ENCODE peak calls at places on chromosomes 11 and 22, in five cellular contexts. C is astrocyte of the spinal cord, X is fibroblast of lung, Y is BJ, T is aorta. V is an unnamed sample.

GRCh38 chr22:30247561-30247960 is 1.0 kb upstream of the LIF start:
- DNase-seq in C (no peak), X (no peak), Y (no peak), T (no peak), V (no peak)

GRCh38 chr22:41799486-41800347 is 762 bp upstream of the CCDC134 start:
- DNase-seq in C (peak), X (peak), Y (no peak), T (peak), V (peak)

GRCh38 chr11:43419460-43419859 is 60.7 kb downstream of the TTC17 start:
- DNase-seq in C (peak), X (peak), Y (no peak), T (no peak), V (no peak)

GRCh38 chr22:30371981-30372380 is 15.2 kb downstream of the CCDC157 start:
- DNase-seq in C (no peak), X (no peak), Y (no peak), T (no peak), V (no peak)

GRCh38 chr11:33001281-33001680 is 14.4 kb upstream of the DEPDC7 start:
- DNase-seq in C (no peak), X (no peak), Y (no peak), T (no peak), V (no peak)

GRCh38 chr11:94130589-94131362 is 2.1 kb downstream of the PANX1 start:
- DNase-seq in C (peak), X (peak), Y (peak), T (no peak), V (no peak)

GRCh38 chr11:96134622-96135021 is 208.4 kb downstream of the MAML2 start:
- DNase-seq in C (no peak), X (peak), Y (no peak), T (no peak), V (no peak)

GRCh38 chr11:2302280-2302843 is 549 bp downstream of the TSPAN32 start:
- DNase-seq in C (no peak), X (no peak), Y (no peak), T (peak), V (no peak)

GRCh38 chr11:58691675-58692074 is 40.1 kb downstream of the GLYAT start:
- DNase-seq in C (no peak), X (no peak), Y (no peak), T (no peak), V (no peak)

GRCh38 chr11:121365304-121365703 is 72.7 kb downstream of the SC5D start:
- DNase-seq in C (no peak), X (no peak), Y (no peak), T (no peak), V (no peak)

GRCh38 chr11:130677486-130678153 is 229.2 kb downstream of the ADAMTS15 start:
- DNase-seq in C (peak), X (peak), Y (peak), T (no peak), V (peak)

GRCh38 chr11:33672273-33672672 is 28.4 kb downstream of the C11orf91 start:
- DNase-seq in C (no peak), X (no peak), Y (no peak), T (no peak), V (no peak)

GRCh38 chr11:70324354-70325115 is 54.0 kb downstream of the PPFIA1 start:
- DNase-seq in C (peak), X (no peak), Y (no peak), T (no peak), V (no peak)

GRCh38 chr22:32801436-32802290 is at the start of gene TIMP3:
- DNase-seq in C (peak), X (peak), Y (no peak), T (peak), V (peak)

GRCh38 chr11:126601136-126601535 is 245.7 kb downstream of the ST3GAL4 start:
- DNase-seq in C (no peak), X (no peak), Y (no peak), T (no peak), V (no peak)

GRCh38 chr11:63945482-63946163 is 6.8 kb downstream of the NAA40 start:
- DNase-seq in C (peak), X (peak), Y (no peak), T (peak), V (peak)

GRCh38 chr11:74345420-74345819 is 34.0 kb upstream of the P4HA3 start:
- DNase-seq in C (no peak), X (peak), Y (no peak), T (no peak), V (no peak)

GRCh38 chr11:32511926-32512325 is 71.7 kb upstream of the EIF3M start:
- DNase-seq in C (no peak), X (no peak), Y (no peak), T (no peak), V (no peak)

GRCh38 chr22:49674479-49674830 is 153.2 kb downstream of the BRD1 start:
- DNase-seq in C (no peak), X (no peak), Y (no peak), T (no peak), V (no peak)

GRCh38 chr11:100791873-100792272 is 104.8 kb downstream of the ARHGAP42 start:
- DNase-seq in C (no peak), X (no peak), Y (no peak), T (no peak), V (no peak)

GRCh38 chr11:19980957-19981669 is 179.2 kb downstream of the DBX1 start:
- DNase-seq in C (peak), X (peak), Y (peak), T (no peak), V (no peak)

GRCh38 chr11:108483163-108483562 is 15.0 kb downstream of the POGLUT3 start:
- DNase-seq in C (peak), X (no peak), Y (no peak), T (no peak), V (no peak)

DNA sequence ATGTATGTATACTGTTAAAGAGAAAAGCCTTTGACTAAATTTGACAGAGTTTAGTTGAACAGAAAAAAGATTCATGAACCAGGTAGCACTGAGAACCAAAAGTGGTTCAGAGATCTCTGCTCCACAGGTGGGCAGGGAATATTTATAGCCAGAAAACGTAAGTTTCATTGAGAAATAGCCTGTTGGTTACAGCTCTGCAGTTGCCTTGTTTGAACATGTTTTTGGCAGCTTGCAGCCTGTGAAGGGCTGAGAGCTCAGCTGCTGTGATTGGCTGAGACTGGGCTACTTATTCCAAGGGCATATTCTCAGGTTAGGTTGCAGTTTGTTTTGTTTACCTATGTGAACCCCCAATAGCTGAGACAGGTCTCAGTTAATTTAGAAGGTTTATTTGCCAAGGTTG is 13.5 kb upstream of the ZNF74 start:
- DNase-seq in C (no peak), X (no peak), Y (no peak), T (no peak), V (no peak)
- H3K4me3 ChIP-seq in C (no peak), X (no peak), Y (no peak), T (no peak), V (no peak)

DNA sequence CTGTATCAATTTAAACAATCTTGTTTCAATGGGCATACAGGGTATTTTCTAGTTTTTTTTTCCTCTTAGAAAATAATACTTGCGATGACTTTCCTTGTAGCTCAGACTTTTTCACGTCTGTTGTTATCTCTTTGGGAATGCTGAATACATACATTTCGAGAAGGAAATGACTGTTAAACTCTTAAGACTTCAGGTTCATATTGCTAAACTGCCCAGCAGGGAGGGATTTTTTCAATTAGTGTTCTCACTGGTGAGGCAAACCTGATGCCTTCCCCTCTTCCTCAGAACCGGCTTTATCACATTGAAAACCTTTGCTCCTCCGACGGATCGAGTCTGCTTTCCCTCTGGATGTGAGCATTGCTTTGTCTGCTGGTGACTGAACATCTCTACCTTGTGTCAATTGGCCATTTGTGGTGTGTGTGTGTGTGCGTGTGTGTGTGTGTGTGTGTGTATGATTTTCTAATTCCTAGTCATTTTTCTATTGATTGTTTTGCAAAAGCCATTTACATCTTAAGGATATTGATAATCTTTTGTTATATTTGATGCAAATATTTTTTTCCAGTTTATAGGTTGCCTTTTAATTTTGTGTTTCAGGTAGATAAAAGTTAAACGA is 6.6 kb downstream of the NEAT1 start:
- DNase-seq in C (peak), X (peak), Y (no peak), T (no peak), V (no peak)
- H3K4me3 ChIP-seq in C (peak), X (peak), Y (peak), T (no peak), V (peak)

GRCh38 chr22:36300396-36301212 is 47.7 kb downstream of the APOL1 start:
- DNase-seq in C (no peak), X (no peak), Y (no peak), T (no peak), V (no peak)
- H3K4me3 ChIP-seq in C (no peak), X (no peak), Y (no peak), T (no peak), V (no peak)

GRCh38 chr11:84720706-84721402 is 906.3 kb downstream of the DLG2 start:
- DNase-seq in C (peak), X (peak), Y (no peak), T (peak), V (peak)
- H3K4me3 ChIP-seq in C (peak), X (peak), Y (peak), T (peak), V (peak)

GRCh38 chr11:62445314-62445740 is 26.5 kb downstream of the SCGB1A1 start:
- DNase-seq in C (peak), X (peak), Y (no peak), T (no peak), V (no peak)

GRCh38 chr11:62443390-62444201 is 24.8 kb downstream of the SCGB1A1 start:
- DNase-seq in C (no peak), X (no peak), Y (no peak), T (peak), V (no peak)

GRCh38 chr11:62444835-62445234 is 26.0 kb downstream of the SCGB1A1 start:
- DNase-seq in C (no peak), X (no peak), Y (no peak), T (no peak), V (no peak)

GRCh38 chr11:62446091-62446490 is 27.3 kb downstream of the SCGB1A1 start:
- DNase-seq in C (no peak), X (no peak), Y (no peak), T (no peak), V (no peak)

DNA sequence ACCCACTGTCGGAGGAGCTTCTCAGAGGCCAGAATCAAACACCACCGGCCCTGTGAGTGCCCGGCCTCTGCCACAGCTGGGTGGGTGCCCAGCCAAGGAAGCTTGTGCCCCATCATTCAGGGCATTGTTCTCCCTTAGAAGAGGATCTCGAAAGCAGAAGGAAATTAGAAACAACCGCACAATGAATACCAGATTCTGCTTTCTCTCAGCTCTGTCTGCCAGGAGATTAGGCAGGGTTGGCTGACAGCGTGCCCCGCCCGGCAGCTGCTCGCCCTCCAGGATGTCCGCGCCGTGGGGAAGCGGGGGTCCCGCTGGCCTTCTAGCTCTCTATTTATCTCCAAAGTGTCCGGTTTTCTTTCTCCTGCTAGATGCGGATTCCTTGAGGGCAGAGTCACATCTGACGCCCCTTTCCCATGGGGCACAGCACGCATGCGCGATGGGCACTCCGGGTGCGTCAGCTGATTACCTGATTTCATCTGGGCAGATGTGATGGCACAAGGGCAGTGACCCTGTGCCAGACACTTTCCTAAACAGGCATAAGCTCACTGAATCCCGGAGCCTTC is 25.5 kb downstream of the SCGB1A1 start:
- DNase-seq in C (peak), X (peak), Y (no peak), T (peak), V (peak)
- H3K4me3 ChIP-seq in C (peak), X (peak), Y (peak), T (peak), V (peak)

DNA sequence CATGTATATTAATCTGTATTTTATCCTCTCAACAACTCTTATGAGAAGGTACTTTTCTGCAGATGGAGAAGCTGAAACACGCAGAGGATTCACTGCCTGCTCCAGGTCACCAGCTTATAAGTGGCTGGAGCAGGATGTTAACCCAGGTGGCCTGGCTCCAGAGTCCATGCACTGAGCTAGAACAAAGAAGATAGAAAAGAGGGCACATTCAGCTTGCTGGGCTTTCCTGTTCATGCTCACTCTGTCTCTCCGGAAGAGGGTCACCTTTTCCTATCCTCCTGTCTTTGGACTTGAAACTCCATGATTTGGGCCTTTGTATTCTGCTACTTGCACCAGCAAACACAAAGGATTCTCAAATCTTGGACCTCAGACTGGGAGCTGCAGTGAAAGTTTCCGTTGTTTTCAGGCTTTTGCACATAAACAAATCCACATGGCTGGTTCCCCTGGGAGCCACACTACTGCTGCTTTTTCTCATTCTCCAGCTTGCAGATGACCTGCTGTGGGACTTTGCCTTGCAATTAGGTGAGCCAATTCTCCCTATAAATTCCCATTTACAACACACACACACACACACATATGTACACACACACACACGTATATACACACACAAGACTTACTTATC is 117.3 kb upstream of the GRK3 start:
- DNase-seq in C (no peak), X (no peak), Y (no peak), T (no peak), V (no peak)
- H3K4me3 ChIP-seq in C (no peak), X (no peak), Y (no peak), T (no peak), V (no peak)

GRCh38 chr11:69280994-69281393 is 13.0 kb upstream of the MYEOV start:
- DNase-seq in C (peak), X (peak), Y (peak), T (no peak), V (no peak)
- H3K4me3 ChIP-seq in C (no peak), X (no peak), Y (no peak), T (no peak), V (no peak)

DNA sequence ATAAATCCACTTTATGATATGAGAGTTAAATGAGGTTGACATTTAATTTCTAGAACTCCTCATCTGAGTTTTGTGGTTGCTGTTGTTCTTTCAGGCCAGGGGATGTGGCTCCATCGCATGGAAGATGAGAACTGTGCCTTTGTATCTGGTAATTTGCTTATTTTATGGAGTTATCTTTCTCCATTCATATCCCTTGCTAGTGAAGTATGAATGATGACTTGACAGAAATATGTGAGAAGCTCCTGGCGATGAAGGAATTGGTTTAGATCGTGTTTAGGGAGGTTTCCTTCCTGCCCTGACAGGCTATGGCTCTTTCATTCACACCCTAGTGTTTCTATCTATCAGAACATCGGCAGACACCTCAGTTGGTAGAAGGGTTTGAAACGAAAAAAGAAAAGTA is 393.7 kb downstream of the ETS1 start:
- DNase-seq in C (no peak), X (no peak), Y (no peak), T (no peak), V (no peak)
- H3K4me3 ChIP-seq in C (no peak), X (no peak), Y (no peak), T (no peak), V (no peak)

DNA sequence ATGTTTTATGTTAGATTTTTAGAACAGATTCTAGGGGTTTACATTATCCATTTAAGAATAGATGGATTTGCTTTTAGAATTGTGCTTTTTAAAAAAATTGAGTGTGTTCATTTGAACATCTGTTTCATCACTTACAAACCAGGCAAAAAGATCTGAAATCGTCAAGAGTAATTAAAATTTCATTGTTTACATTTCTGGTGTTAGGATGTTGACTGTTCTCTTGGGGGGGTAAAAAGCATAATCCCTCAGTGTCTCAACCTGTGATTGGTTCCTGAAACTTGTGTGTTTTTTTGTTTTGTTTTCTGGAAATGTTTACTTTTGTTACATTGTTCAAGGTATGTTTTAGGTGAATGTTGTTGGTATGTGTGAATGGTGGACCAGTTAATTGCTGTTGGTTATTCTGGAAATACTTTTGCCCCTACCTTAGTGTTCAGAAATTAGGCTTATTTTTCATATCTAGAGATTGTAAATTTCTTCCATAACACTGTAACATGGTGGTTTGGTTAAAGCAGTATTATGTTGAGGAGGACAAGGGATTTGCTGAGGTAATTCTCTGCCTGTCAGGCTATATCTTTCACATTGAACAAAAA is 4.8 kb downstream of the PCF11 start:
- DNase-seq in C (no peak), X (no peak), Y (no peak), T (no peak), V (no peak)
- H3K4me3 ChIP-seq in C (no peak), X (peak), Y (no peak), T (no peak), V (no peak)

V was measured in heart left ventricle.